ENCODE peak calls at places on chromosomes 1 and 21, in ten cellular contexts. P, K, J, N, C, H, L, V, E and D are unnamed samples.

GRCh38 chr21:44006656-44007055 is 5.5 kb upstream of the TRAPPC10 start:
- DNase-seq in H (no peak), E (no peak), J (no peak), V (no peak), P (peak; percentile 28), N (no peak), K (peak; percentile 84), C (peak; percentile 89), L (peak; percentile 62), D (no peak)

GRCh38 chr1:93433407-93433961 is 14.4 kb upstream of the FNBP1L start:
- DNase-seq in E (no peak), H (no peak), L (no peak), J (no peak), K (no peak), N (no peak), C (no peak), P (peak; percentile 65), V (no peak), D (no peak)

GRCh38 chr1:162535501-162535900 is 26.0 kb upstream of the UAP1 start:
- DNase-seq in N (no peak), E (no peak), P (no peak), C (no peak), H (no peak), K (peak; percentile 45), V (no peak), J (no peak), L (no peak), D (no peak)

GRCh38 chr21:43618940-43619339 is 40.3 kb downstream of the HSF2BP start:
- DNase-seq in J (no peak), P (no peak), C (no peak), H (no peak), V (no peak), L (no peak), K (no peak), E (no peak), N (no peak), D (no peak)

GRCh38 chr1:94872771-94873495 is 52.8 kb downstream of the SLC44A3 start:
- DNase-seq in E (no peak), K (no peak), L (no peak), C (no peak), J (no peak), N (no peak), P (no peak), H (no peak), V (no peak), D (no peak)

GRCh38 chr1:33985656-33986055 is 121.8 kb downstream of the HMGB4 start:
- DNase-seq in C (peak; percentile 10), P (no peak), N (no peak), H (no peak), V (no peak), K (peak; percentile 64), L (no peak), E (no peak), J (no peak), D (no peak)

GRCh38 chr1:36328713-36329112 is 5.3 kb upstream of the EVA1B start:
- DNase-seq in E (peak; percentile 54), H (peak; percentile 34), N (peak; percentile 81), J (no peak), L (no peak), V (no peak), K (no peak), P (no peak), C (peak; percentile 59), D (no peak)

GRCh38 chr1:225486856-225487255 is 59.0 kb upstream of the LBR start:
- DNase-seq in C (no peak), N (no peak), H (no peak), V (no peak), K (no peak), E (no peak), P (no peak), J (no peak), L (no peak), D (no peak)

GRCh38 chr1:104868794-104869193 is 1119.1 kb downstream of the AMY1C start:
- DNase-seq in N (no peak), C (no peak), E (no peak), H (no peak), L (no peak), P (no peak), K (no peak), J (no peak), V (no peak), D (no peak)

GRCh38 chr1:247576514-247576913 is 11.6 kb upstream of the OR2G2 start:
- DNase-seq in E (no peak), L (no peak), P (no peak), K (no peak), C (no peak), V (peak; percentile 8), J (no peak), N (no peak), H (peak; percentile 4), D (no peak)

GRCh38 chr1:214455971-214456867 is 95.2 kb downstream of the PTPN14 start:
- DNase-seq in L (no peak), N (no peak), K (no peak), V (no peak), H (no peak), P (no peak), J (no peak), C (no peak), E (no peak), D (no peak)

GRCh38 chr1:235663628-235664027 is 14.0 kb upstream of the GNG4 start:
- DNase-seq in C (no peak), N (no peak), K (no peak), P (no peak), V (no peak), H (no peak), L (no peak), J (no peak), E (no peak), D (no peak)

GRCh38 chr1:105436589-105437259 is 1619.8 kb upstream of the PRMT6 start:
- DNase-seq in C (no peak), L (no peak), E (no peak), V (no peak), P (no peak), J (no peak), H (no peak), N (peak; percentile 49), K (no peak), D (no peak)

GRCh38 chr1:222204475-222204874 is 343.4 kb downstream of the HHIPL2 start:
- DNase-seq in V (no peak), H (no peak), P (no peak), L (no peak), E (no peak), K (no peak), N (no peak), C (no peak), J (no peak), D (no peak)

GRCh38 chr1:231512147-231512698 is 16.2 kb upstream of the TSNAX start:
- DNase-seq in V (peak; percentile 11), C (peak; percentile 34), E (peak; percentile 8), P (no peak), L (no peak), K (peak; percentile 82), N (no peak), H (no peak), J (no peak), D (no peak)

GRCh38 chr1:9687876-9688582 is 36.5 kb downstream of the PIK3CD start:
- DNase-seq in N (peak; percentile 77), J (no peak), C (peak; percentile 22), H (peak; percentile 53), V (no peak), P (peak; percentile 36), L (no peak), K (no peak), E (no peak), D (no peak)

GRCh38 chr1:201568859-201569294 is 29.9 kb downstream of the NAV1 start:
- DNase-seq in J (no peak), H (no peak), E (no peak), N (no peak), P (no peak), K (no peak), C (no peak), L (no peak), V (no peak), D (no peak)

GRCh38 chr1:49036700-49037099 is 260.0 kb upstream of the BEND5 start:
- DNase-seq in E (no peak), V (no peak), L (no peak), P (no peak), H (no peak), K (no peak), N (no peak), C (no peak), J (no peak), D (no peak)
- TF ChIP-seq CTCF in E (no peak), V (no peak), L (no peak), P (no peak), H (no peak), K (no peak), N (no peak), C (no peak), J (no peak), D (no peak)

GRCh38 chr1:153778051-153778823 is 3.0 kb downstream of the SLC27A3 start:
- DNase-seq in K (no peak), V (no peak), C (no peak), L (no peak), P (no peak), J (no peak), E (no peak), N (peak; percentile 76), H (no peak), D (no peak)

GRCh38 chr1:153778824-153779519 is 3.8 kb downstream of the SLC27A3 start:
- DNase-seq in L (no peak), E (no peak), J (no peak), V (no peak), P (no peak), C (no peak), H (no peak), K (no peak), N (peak; percentile 74), D (no peak)

GRCh38 chr1:153780551-153780950 is 5.3 kb downstream of the SLC27A3 start:
- DNase-seq in V (no peak), L (no peak), H (no peak), E (no peak), N (no peak), K (no peak), J (no peak), C (no peak), P (no peak), D (no peak)

GRCh38 chr1:153777648-153778047 is 2.4 kb downstream of the SLC27A3 start:
- DNase-seq in N (peak; percentile 89), C (peak; percentile 59), P (peak; percentile 74), L (no peak), V (no peak), E (no peak), H (no peak), J (no peak), K (no peak), D (no peak)

GRCh38 chr1:153779781-153780541 is 4.8 kb downstream of the SLC27A3 start:
- DNase-seq in H (peak; percentile 16), K (no peak), P (peak; percentile 83), N (peak; percentile 69), V (no peak), E (no peak), L (no peak), C (peak; percentile 44), J (no peak), D (no peak)
- TF ChIP-seq CTCF in H (no peak), K (no peak), P (no peak), N (no peak), V (no peak), E (no peak), L (no peak), C (no peak), J (no peak), D (no peak)

GRCh38 chr1:15749399-15750291 is 7.3 kb downstream of the TMEM82 start:
- DNase-seq in N (peak; percentile 89), E (no peak), P (no peak), J (no peak), C (peak; percentile 77), V (peak; percentile 41), L (no peak), H (no peak), K (peak; percentile 22), D (no peak)
- TF ChIP-seq CTCF in N (no peak), E (no peak), P (no peak), J (no peak), C (no peak), V (no peak), L (no peak), H (no peak), K (no peak), D (no peak)

GRCh38 chr1:197156692-197157091 is 10.2 kb upstream of the ASPM start:
- DNase-seq in K (no peak), J (no peak), C (no peak), V (no peak), L (no peak), N (no peak), P (no peak), H (no peak), E (peak; percentile 17), D (no peak)
- TF ChIP-seq CTCF in K (no peak), J (no peak), C (no peak), V (no peak), L (no peak), N (no peak), P (no peak), H (peak; percentile 20), E (peak; percentile 9), D (no peak)